ENCODE peak calls at places on chromosome 14, in eight cellular contexts. One of them, this sample, is unnamed.

GRCh38 chr14:51527073-51527472 is 124.6 kb upstream of the FRMD6 start:
- DNase-seq in adrenal gland: no peak
- DNase-seq in testis: no peak
- DNase-seq in A549: no peak
- DNase-seq in body of pancreas: no peak
- DNase-seq in transverse colon: no peak
- DNase-seq in tibial nerve: no peak
- DNase-seq in heart left ventricle: no peak
- DNase-seq in this sample: no peak

GRCh38 chr14:59688224-59689170 is 111.9 kb upstream of the CCDC175 start:
- DNase-seq in transverse colon: peak; percentile 58
- DNase-seq in tibial nerve: peak; percentile 64
- DNase-seq in A549: peak; percentile 52
- DNase-seq in body of pancreas: no peak
- DNase-seq in adrenal gland: peak; percentile 74
- DNase-seq in testis: peak; percentile 78
- DNase-seq in heart left ventricle: no peak
- DNase-seq in this sample: no peak

GRCh38 chr14:99235578-99235977 is 36.4 kb downstream of the BCL11B start:
- DNase-seq in adrenal gland: no peak
- DNase-seq in body of pancreas: no peak
- DNase-seq in transverse colon: no peak
- DNase-seq in testis: no peak
- DNase-seq in heart left ventricle: no peak
- DNase-seq in A549: no peak
- DNase-seq in tibial nerve: no peak
- DNase-seq in this sample: no peak

GRCh38 chr14:89247457-89248122 is 169.4 kb downstream of the FOXN3 start:
- DNase-seq in testis: no peak
- DNase-seq in transverse colon: no peak
- DNase-seq in adrenal gland: no peak
- DNase-seq in tibial nerve: no peak
- DNase-seq in heart left ventricle: no peak
- DNase-seq in A549: no peak
- DNase-seq in body of pancreas: no peak
- DNase-seq in this sample: no peak

GRCh38 chr14:94321421-94322271 is 1.5 kb downstream of the SERPINA6 start:
- DNase-seq in body of pancreas: no peak
- DNase-seq in testis: no peak
- DNase-seq in tibial nerve: no peak
- DNase-seq in adrenal gland: no peak
- DNase-seq in A549: no peak
- DNase-seq in heart left ventricle: no peak
- DNase-seq in transverse colon: no peak
- DNase-seq in this sample: no peak

GRCh38 chr14:95519699-95520098 is 3.2 kb upstream of the SYNE3 start:
- DNase-seq in adrenal gland: peak; percentile 94
- DNase-seq in testis: peak; percentile 55
- DNase-seq in body of pancreas: no peak
- DNase-seq in transverse colon: peak; percentile 71
- DNase-seq in heart left ventricle: peak; percentile 83
- DNase-seq in A549: no peak
- DNase-seq in tibial nerve: peak; percentile 89
- DNase-seq in this sample: peak; percentile 87

GRCh38 chr14:72613196-72613974 is 280.5 kb downstream of the DPF3 start:
- DNase-seq in tibial nerve: peak; percentile 61
- DNase-seq in testis: peak; percentile 90
- DNase-seq in heart left ventricle: peak; percentile 93
- DNase-seq in transverse colon: peak; percentile 31
- DNase-seq in A549: no peak
- DNase-seq in body of pancreas: peak; percentile 63
- DNase-seq in adrenal gland: peak; percentile 94
- DNase-seq in this sample: peak; percentile 86

GRCh38 chr14:44640416-44640815 is 133.3 kb upstream of the FSCB start:
- DNase-seq in transverse colon: no peak
- DNase-seq in heart left ventricle: no peak
- DNase-seq in body of pancreas: no peak
- DNase-seq in testis: no peak
- DNase-seq in tibial nerve: no peak
- DNase-seq in A549: no peak
- DNase-seq in adrenal gland: no peak
- DNase-seq in this sample: no peak

GRCh38 chr14:23294734-23295561 is 7.7 kb downstream of the PPP1R3E start:
- DNase-seq in testis: peak; percentile 58
- DNase-seq in adrenal gland: peak; percentile 71
- DNase-seq in tibial nerve: peak; percentile 47
- DNase-seq in body of pancreas: peak; percentile 58
- DNase-seq in A549: peak; percentile 55
- DNase-seq in heart left ventricle: peak; percentile 55
- DNase-seq in transverse colon: peak; percentile 33
- DNase-seq in this sample: no peak

GRCh38 chr14:102493585-102493984 is 16.0 kb downstream of the ANKRD9 start:
- DNase-seq in tibial nerve: no peak
- DNase-seq in adrenal gland: no peak
- DNase-seq in transverse colon: no peak
- DNase-seq in body of pancreas: no peak
- DNase-seq in A549: no peak
- DNase-seq in heart left ventricle: no peak
- DNase-seq in testis: no peak
- DNase-seq in this sample: peak; percentile 53

GRCh38 chr14:71776463-71777359 is 155.5 kb upstream of the RGS6 start:
- DNase-seq in A549: no peak
- DNase-seq in testis: no peak
- DNase-seq in transverse colon: no peak
- DNase-seq in body of pancreas: no peak
- DNase-seq in tibial nerve: no peak
- DNase-seq in heart left ventricle: no peak
- DNase-seq in adrenal gland: no peak
- DNase-seq in this sample: no peak

GRCh38 chr14:97172644-97173043 is 375.5 kb downstream of the VRK1 start:
- DNase-seq in heart left ventricle: no peak
- DNase-seq in testis: no peak
- DNase-seq in transverse colon: no peak
- DNase-seq in tibial nerve: no peak
- DNase-seq in A549: no peak
- DNase-seq in adrenal gland: no peak
- DNase-seq in body of pancreas: no peak
- DNase-seq in this sample: no peak

GRCh38 chr14:48842785-48843184 is 743.4 kb downstream of the RPS29 start:
- DNase-seq in A549: no peak
- DNase-seq in testis: no peak
- DNase-seq in heart left ventricle: no peak
- DNase-seq in body of pancreas: no peak
- DNase-seq in adrenal gland: no peak
- DNase-seq in tibial nerve: no peak
- DNase-seq in transverse colon: no peak
- DNase-seq in this sample: no peak

GRCh38 chr14:96176811-96177211 is 27.8 kb upstream of the BDKRB2 start:
- DNase-seq in adrenal gland: no peak
- DNase-seq in tibial nerve: peak; percentile 84
- DNase-seq in testis: peak; percentile 25
- DNase-seq in heart left ventricle: peak; percentile 37
- DNase-seq in A549: no peak
- DNase-seq in transverse colon: no peak
- DNase-seq in body of pancreas: no peak
- DNase-seq in this sample: no peak

GRCh38 chr14:92553456-92553855 is 39.9 kb downstream of the RIN3 start:
- DNase-seq in heart left ventricle: no peak
- DNase-seq in testis: peak; percentile 73
- DNase-seq in adrenal gland: peak; percentile 76
- DNase-seq in body of pancreas: no peak
- DNase-seq in transverse colon: no peak
- DNase-seq in A549: peak; percentile 20
- DNase-seq in tibial nerve: no peak
- DNase-seq in this sample: no peak

GRCh38 chr14:61587397-61587713 is 108.0 kb upstream of the HIF1A start:
- DNase-seq in testis: no peak
- DNase-seq in transverse colon: no peak
- DNase-seq in tibial nerve: no peak
- DNase-seq in body of pancreas: no peak
- DNase-seq in adrenal gland: no peak
- DNase-seq in A549: no peak
- DNase-seq in heart left ventricle: no peak
- DNase-seq in this sample: no peak

GRCh38 chr14:21454843-21455550 is 926 bp downstream of the CHD8 start:
- DNase-seq in body of pancreas: no peak
- DNase-seq in adrenal gland: no peak
- DNase-seq in transverse colon: no peak
- DNase-seq in tibial nerve: no peak
- DNase-seq in A549: no peak
- DNase-seq in heart left ventricle: no peak
- DNase-seq in testis: no peak
- DNase-seq in this sample: no peak

GRCh38 chr14:66401447-66402095 is 84.6 kb upstream of the CCDC196 start:
- DNase-seq in A549: peak; percentile 4
- DNase-seq in body of pancreas: peak; percentile 20
- DNase-seq in adrenal gland: no peak
- DNase-seq in testis: no peak
- DNase-seq in heart left ventricle: no peak
- DNase-seq in tibial nerve: no peak
- DNase-seq in transverse colon: no peak
- DNase-seq in this sample: no peak

GRCh38 chr14:77872971-77873370 is 73.1 kb downstream of the ADCK1 start:
- DNase-seq in A549: no peak
- DNase-seq in tibial nerve: no peak
- DNase-seq in heart left ventricle: no peak
- DNase-seq in adrenal gland: no peak
- DNase-seq in testis: no peak
- DNase-seq in body of pancreas: peak; percentile 44
- DNase-seq in transverse colon: no peak
- DNase-seq in this sample: no peak

GRCh38 chr14:95389471-95390011 is 69.8 kb upstream of the CLMN start:
- DNase-seq in transverse colon: no peak
- DNase-seq in tibial nerve: peak; percentile 67
- DNase-seq in A549: no peak
- DNase-seq in adrenal gland: peak; percentile 91
- DNase-seq in testis: peak; percentile 53
- DNase-seq in body of pancreas: peak; percentile 39
- DNase-seq in heart left ventricle: peak; percentile 90
- DNase-seq in this sample: peak; percentile 39

GRCh38 chr14:77301103-77301502 is 19.6 kb downstream of the POMT2 start:
- DNase-seq in tibial nerve: peak; percentile 85
- DNase-seq in heart left ventricle: peak; percentile 82
- DNase-seq in A549: peak; percentile 89
- DNase-seq in transverse colon: peak; percentile 83
- DNase-seq in testis: peak; percentile 93
- DNase-seq in body of pancreas: peak; percentile 73
- DNase-seq in adrenal gland: peak; percentile 95
- DNase-seq in this sample: peak; percentile 85

GRCh38 chr14:61644185-61644584 is 51.1 kb upstream of the HIF1A start:
- DNase-seq in heart left ventricle: no peak
- DNase-seq in body of pancreas: no peak
- DNase-seq in A549: no peak
- DNase-seq in testis: no peak
- DNase-seq in transverse colon: no peak
- DNase-seq in adrenal gland: no peak
- DNase-seq in tibial nerve: no peak
- DNase-seq in this sample: no peak

DNA sequence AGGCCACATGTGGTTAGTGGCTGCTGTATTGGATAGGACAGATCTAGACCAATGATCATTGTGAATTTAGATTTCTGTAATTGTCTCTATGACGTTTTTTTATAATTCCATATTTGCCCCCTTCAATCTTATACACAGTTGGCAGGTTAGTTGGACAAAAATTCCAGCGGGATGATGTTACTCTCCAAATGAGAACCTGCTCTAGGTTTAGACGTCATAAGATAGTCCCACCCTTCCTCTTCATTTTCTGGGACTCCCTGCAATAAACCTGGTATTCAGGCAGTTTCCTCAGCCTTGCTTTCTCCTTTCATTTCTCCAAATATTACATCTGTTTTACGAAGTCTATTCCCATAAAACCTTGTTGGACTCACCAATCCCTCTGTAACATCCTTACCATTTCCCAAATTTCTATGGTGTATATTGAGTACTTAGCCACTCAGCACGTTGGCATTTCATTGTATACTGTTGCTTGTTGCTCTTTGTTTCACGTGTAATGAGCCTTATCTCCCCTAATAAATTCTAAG is 10.2 kb downstream of the FBXO34 start:
- DNase-seq in testis: no peak
- DNase-seq in body of pancreas: no peak
- DNase-seq in adrenal gland: no peak
- DNase-seq in A549: no peak
- DNase-seq in heart left ventricle: no peak
- DNase-seq in tibial nerve: no peak
- DNase-seq in transverse colon: no peak
- DNase-seq in this sample: no peak
- H3K27ac ChIP-seq in testis: no peak overlapping the region
- H3K27ac ChIP-seq in body of pancreas: no peak overlapping the region
- H3K27ac ChIP-seq in adrenal gland: no peak overlapping the region
- H3K27ac ChIP-seq in A549: no peak overlapping the region
- H3K27ac ChIP-seq in heart left ventricle: no peak overlapping the region
- H3K27ac ChIP-seq in tibial nerve: no peak overlapping the region
- H3K27ac ChIP-seq in transverse colon: no peak overlapping the region
- H3K27ac ChIP-seq in this sample: no peak overlapping the region

GRCh38 chr14:75126679-75127473 is at the start of gene NEK9:
- DNase-seq in heart left ventricle: peak; percentile 93
- DNase-seq in A549: peak; percentile 91
- DNase-seq in transverse colon: peak; percentile 90
- DNase-seq in tibial nerve: peak; percentile 91
- DNase-seq in testis: peak; percentile 95
- DNase-seq in body of pancreas: peak; percentile 88
- DNase-seq in adrenal gland: peak; percentile 96
- DNase-seq in this sample: peak; percentile 97
- TF ChIP-seq POLR2A in heart left ventricle: peak; percentile 56
- TF ChIP-seq POLR2A in A549: peak; percentile 79
- TF ChIP-seq POLR2A in transverse colon: peak; percentile 80
- TF ChIP-seq POLR2A in tibial nerve: peak; percentile 80
- TF ChIP-seq POLR2A in testis: peak; percentile 28
- TF ChIP-seq POLR2A in body of pancreas: peak; percentile 53
- TF ChIP-seq POLR2A in adrenal gland: peak; percentile 71
- TF ChIP-seq POLR2A in this sample: peak; percentile 42

DNA sequence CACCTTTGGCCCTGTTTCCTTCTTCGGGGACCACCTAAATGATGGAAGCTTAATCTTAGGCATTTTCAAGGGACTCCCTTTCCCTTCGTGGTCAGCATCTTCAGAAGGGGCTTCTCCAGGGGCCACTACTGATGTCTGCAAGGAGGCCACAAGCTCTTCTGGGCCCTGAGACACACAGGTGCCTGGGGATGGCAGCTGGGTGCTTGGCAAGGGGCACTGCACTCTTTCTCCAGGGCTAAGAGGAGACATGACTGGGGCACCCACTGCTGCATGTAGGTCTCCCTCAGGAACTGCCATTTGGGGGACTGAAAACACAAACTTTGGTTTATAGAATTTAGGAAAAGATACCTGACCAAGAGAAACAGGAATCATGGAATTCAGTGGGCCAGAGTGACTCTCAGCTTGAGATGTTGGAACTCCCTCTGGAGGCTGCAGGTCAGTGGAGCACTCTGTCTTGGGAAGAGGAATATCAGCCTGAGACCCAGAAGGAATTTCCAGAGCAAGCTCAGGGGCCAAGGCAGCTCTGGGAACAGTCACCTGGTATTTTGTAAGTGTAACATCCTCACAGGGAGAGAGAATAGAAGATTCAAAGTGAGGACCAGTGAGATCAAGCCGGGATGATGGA is 16.0 kb downstream of the PLD4 start:
- DNase-seq in tibial nerve: no peak
- DNase-seq in body of pancreas: no peak
- DNase-seq in adrenal gland: no peak
- DNase-seq in testis: no peak
- DNase-seq in heart left ventricle: no peak
- DNase-seq in A549: no peak
- DNase-seq in transverse colon: no peak
- DNase-seq in this sample: no peak
- TF ChIP-seq CTCF in tibial nerve: no peak
- TF ChIP-seq CTCF in body of pancreas: peak; percentile 14
- TF ChIP-seq CTCF in adrenal gland: no peak
- TF ChIP-seq CTCF in testis: no peak
- TF ChIP-seq CTCF in heart left ventricle: no peak
- TF ChIP-seq CTCF in A549: no peak
- TF ChIP-seq CTCF in transverse colon: no peak
- TF ChIP-seq CTCF in this sample: no peak

GRCh38 chr14:91243098-91243483 is 1.4 kb downstream of the GPR68 start:
- DNase-seq in transverse colon: no peak
- DNase-seq in A549: no peak
- DNase-seq in adrenal gland: no peak
- DNase-seq in body of pancreas: no peak
- DNase-seq in heart left ventricle: no peak
- DNase-seq in tibial nerve: no peak
- DNase-seq in testis: no peak
- DNase-seq in this sample: no peak
- H3K27ac ChIP-seq in transverse colon: peak overlapping the region; percentile 63
- H3K27ac ChIP-seq in A549: no peak overlapping the region
- H3K27ac ChIP-seq in adrenal gland: no peak overlapping the region
- H3K27ac ChIP-seq in body of pancreas: no peak overlapping the region
- H3K27ac ChIP-seq in heart left ventricle: no peak overlapping the region
- H3K27ac ChIP-seq in tibial nerve: peak overlapping the region; percentile 41
- H3K27ac ChIP-seq in testis: no peak overlapping the region
- H3K27ac ChIP-seq in this sample: peak overlapping the region; percentile 87